ENCODE peak calls at places on chromosomes 7 and 10, in six cellular contexts. G is GM23338, H is transverse colon, L is right lobe of liver, V is SK-N-SH, Y is tibial artery. S is an unnamed sample.

GRCh38 chr7:70812511-70812910 is 319.4 kb upstream of the GALNT17 start:
- DNase-seq in H (no peak), Y (no peak), L (no peak), V (no peak), G (peak; percentile 67), S (no peak)

GRCh38 chr7:38105874-38106483 is 72.1 kb upstream of the STARD3NL start:
- DNase-seq in L (no peak), G (peak; percentile 74), H (no peak), Y (no peak), V (peak; percentile 45), S (no peak)

GRCh38 chr7:151987748-151988529 is 31.7 kb downstream of the GALNTL5 start:
- DNase-seq in Y (no peak), H (no peak), L (no peak), G (peak; percentile 48), V (no peak), S (peak; percentile 81)

GRCh38 chr7:88306590-88307048 is at the start of gene STEAP4:
- DNase-seq in V (no peak), H (peak; percentile 83), L (peak; percentile 71), G (peak; percentile 86), Y (peak; percentile 85), S (peak; percentile 84)

GRCh38 chr10:98456043-98456570 is 9.4 kb upstream of the HPS1 start:
- DNase-seq in Y (no peak), V (no peak), H (no peak), L (no peak), G (no peak), S (no peak)

GRCh38 chr7:35418716-35419425 is 165.0 kb upstream of the TBX20 start:
- DNase-seq in Y (no peak), V (peak; percentile 64), H (no peak), L (no peak), G (no peak), S (no peak)

GRCh38 chr7:116713918-116714317 is 41.9 kb downstream of the MET start:
- DNase-seq in V (no peak), Y (no peak), L (no peak), G (no peak), H (no peak), S (no peak)

GRCh38 chr7:135330088-135330487 is 96.5 kb downstream of the STRA8 start:
- DNase-seq in H (no peak), L (no peak), Y (no peak), V (no peak), G (no peak), S (no peak)

GRCh38 chr10:84613336-84614021 is 285.1 kb downstream of the CCSER2 start:
- DNase-seq in Y (no peak), G (peak; percentile 90), H (peak; percentile 18), V (peak; percentile 63), L (peak; percentile 86), S (peak; percentile 94)

GRCh38 chr7:116582806-116583444 is 58.1 kb downstream of the CAV1 start:
- DNase-seq in G (no peak), Y (peak; percentile 73), L (no peak), V (no peak), H (no peak), S (no peak)

GRCh38 chr7:32594965-32595364 is 99.7 kb downstream of the AVL9 start:
- DNase-seq in L (no peak), V (no peak), G (no peak), Y (no peak), H (no peak), S (no peak)

GRCh38 chr10:84238909-84239308 is 2.4 kb downstream of the LRIT1 start:
- DNase-seq in L (no peak), G (no peak), V (no peak), Y (no peak), H (no peak), S (no peak)

GRCh38 chr10:104935656-104936055 is 294.6 kb downstream of the SORCS3 start:
- DNase-seq in L (no peak), V (no peak), H (no peak), Y (no peak), G (no peak), S (no peak)

GRCh38 chr7:150781016-150781415 is 19.1 kb downstream of the TMEM176B start:
- DNase-seq in Y (no peak), H (no peak), V (no peak), G (no peak), L (no peak), S (no peak)

GRCh38 chr7:158279539-158280466 is 307.8 kb downstream of the PTPRN2 start:
- DNase-seq in G (no peak), V (peak; percentile 15), L (peak; percentile 35), Y (peak; percentile 53), H (no peak), S (no peak)

GRCh38 chr7:43248961-43249807 is 136.7 kb downstream of the HECW1 start:
- DNase-seq in V (no peak), Y (no peak), L (no peak), G (no peak), H (peak; percentile 50), S (no peak)

GRCh38 chr7:75613351-75613750 is 121.2 kb downstream of the SPDYE5 start:
- DNase-seq in Y (no peak), G (no peak), L (no peak), V (no peak), H (no peak), S (no peak)

GRCh38 chr10:12769326-12770044 is 232.0 kb downstream of the CCDC3 start:
- DNase-seq in G (no peak), H (no peak), L (no peak), V (no peak), Y (no peak), S (no peak)

GRCh38 chr7:3250725-3251124 is 50.3 kb upstream of the SDK1 start:
- DNase-seq in H (no peak), G (no peak), L (no peak), V (no peak), Y (no peak), S (no peak)

GRCh38 chr7:32891046-32891799 is at the start of gene KBTBD2:
- DNase-seq in Y (peak; percentile 91), G (peak; percentile 83), H (peak; percentile 85), V (peak; percentile 92), L (peak; percentile 89), S (peak; percentile 92)

GRCh38 chr10:5663692-5664427 is 2.5 kb downstream of the ASB13 start:
- DNase-seq in V (peak; percentile 72), L (no peak), H (no peak), Y (no peak), G (peak; percentile 69), S (peak; percentile 80)

GRCh38 chr7:143448429-143448828 is 5.2 kb downstream of the TAS2R60 start:
- DNase-seq in Y (no peak), H (no peak), V (no peak), G (no peak), L (no peak), S (no peak)

GRCh38 chr10:2968401-2968800 is 98.9 kb upstream of the PFKP start:
- DNase-seq in Y (no peak), G (no peak), V (no peak), H (no peak), L (no peak), S (no peak)

DNA sequence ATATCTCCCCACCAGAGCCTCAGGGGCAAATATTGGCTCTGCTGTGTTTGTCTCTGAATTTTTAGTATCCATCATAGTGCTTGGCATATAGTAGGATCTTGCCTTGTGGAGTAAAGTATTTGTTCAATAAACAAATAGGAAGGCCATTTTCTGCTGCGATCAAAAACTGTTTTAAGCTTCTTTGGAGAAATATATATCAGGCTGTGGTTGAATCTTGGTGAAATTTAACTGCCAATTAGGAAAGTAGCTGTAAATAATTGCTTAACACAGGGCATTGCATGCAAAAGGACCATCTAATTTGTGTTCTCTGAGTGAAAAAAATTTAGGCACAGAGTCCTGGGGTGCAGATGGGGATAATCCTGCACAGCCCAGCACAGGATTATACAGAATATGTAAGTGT is 15.1 kb downstream of the VCL start:
- DNase-seq in H (no peak), G (no peak), L (no peak), Y (no peak), V (no peak), S (no peak)
- H3K27ac ChIP-seq in H (no peak overlapping the region), G (no peak overlapping the region), L (no peak overlapping the region), Y (peak overlapping the region; percentile 60), V (peak overlapping the region; percentile 93), S (no peak overlapping the region)

DNA sequence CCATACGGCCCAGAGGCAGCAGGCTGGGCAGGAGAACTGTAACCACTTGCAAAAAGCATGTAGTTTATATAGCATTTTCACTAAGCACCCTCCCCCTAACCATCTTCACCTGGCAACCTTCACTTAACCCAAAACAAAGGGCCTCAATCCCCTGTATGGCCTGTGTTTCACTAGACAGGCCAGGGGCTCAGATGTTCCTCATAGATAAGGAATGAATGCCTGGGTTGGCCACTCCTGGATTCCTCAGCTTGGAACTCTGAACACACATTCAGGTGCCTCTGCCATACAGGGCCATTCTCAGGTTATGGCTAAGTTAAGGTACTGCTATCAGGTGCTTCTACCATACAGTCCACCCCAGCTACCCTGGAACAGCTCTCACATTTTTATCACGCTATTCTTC is 10.3 kb upstream of the TMEM168 start:
- DNase-seq in G (no peak), Y (no peak), V (no peak), H (no peak), L (no peak), S (no peak)
- H3K27ac ChIP-seq in G (no peak overlapping the region), Y (no peak overlapping the region), V (no peak overlapping the region), H (no peak overlapping the region), L (no peak overlapping the region), S (no peak overlapping the region)

GRCh38 chr7:137879357-137880158 is 32.8 kb upstream of the DGKI start:
- DNase-seq in L (no peak), H (no peak), Y (no peak), G (peak; percentile 53), V (no peak), S (peak; percentile 56)
- H3K27ac ChIP-seq in L (no peak overlapping the region), H (peak overlapping the region; percentile 13), Y (peak overlapping the region; percentile 65), G (peak overlapping the region; percentile 88), V (peak overlapping the region; percentile 96), S (peak overlapping the region; percentile 74)

DNA sequence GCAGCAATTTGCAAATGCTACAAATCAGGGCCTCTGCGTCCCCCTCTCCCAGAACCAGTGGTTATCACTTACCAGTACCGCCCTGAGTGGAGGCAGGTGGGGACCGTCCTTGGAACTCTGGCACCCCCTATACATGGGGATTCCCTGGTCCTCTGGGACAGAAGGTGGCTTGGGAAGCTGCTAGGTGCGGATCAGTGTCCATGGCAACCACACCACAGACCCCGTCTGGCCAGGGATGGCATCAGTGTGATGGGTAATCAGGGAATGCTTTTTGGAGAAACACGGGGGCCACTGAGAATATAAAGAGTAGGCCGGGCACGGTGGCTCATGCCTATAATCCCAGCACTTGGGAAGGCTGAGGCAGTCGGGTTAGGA is 93.3 kb downstream of the RGS10 start:
- DNase-seq in V (no peak), Y (no peak), H (no peak), G (no peak), L (no peak), S (no peak)
- H3K27ac ChIP-seq in V (no peak overlapping the region), Y (peak overlapping the region; percentile 85), H (no peak overlapping the region), G (no peak overlapping the region), L (no peak overlapping the region), S (no peak overlapping the region)

GRCh38 chr7:55019691-55020480 is 1.1 kb downstream of the EGFR start:
- DNase-seq in Y (peak; percentile 77), H (peak; percentile 46), V (peak; percentile 75), G (peak; percentile 55), L (peak; percentile 56), S (peak; percentile 75)
- H3K27ac ChIP-seq in Y (peak overlapping the region; percentile 93), H (peak overlapping the region; percentile 96), V (peak overlapping the region; percentile 67), G (no peak overlapping the region), L (peak overlapping the region; percentile 98), S (no peak overlapping the region)

DNA sequence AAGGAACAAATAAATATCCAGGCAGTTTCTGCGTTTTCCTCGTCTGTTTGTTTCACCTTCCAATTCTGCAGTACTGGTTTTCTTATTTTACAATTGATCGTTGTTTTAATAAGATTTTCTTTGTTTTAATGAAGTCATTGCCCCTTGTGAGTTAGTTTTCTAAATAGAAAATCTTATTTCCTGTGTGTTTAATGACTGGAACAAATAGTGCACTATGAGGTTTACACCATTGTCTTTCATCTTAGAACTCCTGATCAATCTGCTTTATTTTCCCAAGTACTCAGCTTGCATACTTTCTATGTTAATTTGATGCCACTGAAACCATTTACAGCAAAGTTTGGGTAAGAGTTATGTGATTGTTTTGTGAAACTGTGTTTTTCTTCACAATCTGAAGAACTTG is 1.3 kb downstream of the PLEKHA1 start:
- DNase-seq in Y (no peak), G (peak; percentile 8), L (no peak), H (no peak), V (no peak), S (no peak)
- H3K27ac ChIP-seq in Y (peak overlapping the region; percentile 94), G (no peak overlapping the region), L (peak overlapping the region; percentile 97), H (peak overlapping the region; percentile 98), V (peak overlapping the region; percentile 70), S (no peak overlapping the region)

S was measured in endodermal cell.